ENCODE peak calls at places on chromosome 14, in five cellular contexts. O is cardiac muscle cell, G is brain microvascular endothelial cell, U is AG04450, J is choroid plexus epithelial cell. A is an unnamed sample.

GRCh38 chr14:66444271-66444987 is 41.7 kb upstream of the CCDC196 start:
- DNase-seq in O (no peak), J (no peak), G (no peak), U (no peak), A (no peak)

GRCh38 chr14:53462931-53463778 is 310.0 kb upstream of the DDHD1 start:
- DNase-seq in J (no peak), O (peak), U (no peak), G (no peak), A (no peak)

GRCh38 chr14:73991097-73991496 is 28.0 kb downstream of the ENTPD5 start:
- DNase-seq in U (no peak), O (no peak), J (peak), G (no peak), A (no peak)

GRCh38 chr14:31990183-31990862 is 86.8 kb upstream of the ARHGAP5 start:
- DNase-seq in O (no peak), U (no peak), J (no peak), G (no peak), A (no peak)

GRCh38 chr14:102891556-102891955 is 30.9 kb upstream of the AMN start:
- DNase-seq in U (peak), G (peak), O (no peak), J (peak), A (no peak)

GRCh38 chr14:34324363-34324795 is 137.7 kb downstream of the SPTSSA start:
- DNase-seq in O (peak), U (peak), J (peak), G (peak), A (peak)

GRCh38 chr14:105317546-105317945 is 3.0 kb downstream of the PACS2 start:
- DNase-seq in G (no peak), J (no peak), O (no peak), U (no peak), A (no peak)

GRCh38 chr14:69996197-69996596 is 117.0 kb downstream of the SMOC1 start:
- DNase-seq in O (no peak), G (peak), J (peak), U (no peak), A (no peak)

GRCh38 chr14:101716956-101717662 is 44.4 kb upstream of the PPP2R5C start:
- DNase-seq in O (no peak), U (no peak), J (peak), G (no peak), A (no peak)

GRCh38 chr14:76320486-76320885 is 55.5 kb upstream of the ESRRB start:
- DNase-seq in U (no peak), J (no peak), O (no peak), G (no peak), A (no peak)

GRCh38 chr14:98510392-98510791 is 761.6 kb downstream of the BCL11B start:
- DNase-seq in U (no peak), G (no peak), J (no peak), O (no peak), A (no peak)

GRCh38 chr14:89411976-89412375 is 5.1 kb downstream of the FOXN3 start:
- DNase-seq in U (no peak), O (no peak), G (no peak), J (no peak), A (no peak)

GRCh38 chr14:79949906-79950305 is 261.4 kb downstream of the DIO2 start:
- DNase-seq in U (no peak), J (no peak), O (no peak), G (no peak), A (no peak)

GRCh38 chr14:54609576-54609975 is 42.6 kb downstream of the SAMD4A start:
- DNase-seq in U (no peak), G (no peak), J (no peak), O (no peak), A (no peak)

GRCh38 chr14:74528886-74529285 is 35.3 kb downstream of the ISCA2 start:
- DNase-seq in G (no peak), U (no peak), O (no peak), J (no peak), A (no peak)

GRCh38 chr14:55430024-55430690 is 10.3 kb downstream of the TBPL2 start:
- DNase-seq in G (peak), O (peak), J (peak), U (peak), A (peak)

GRCh38 chr14:33460119-33460518 is 490.8 kb downstream of the EGLN3 start:
- DNase-seq in J (no peak), G (no peak), O (no peak), U (no peak), A (no peak)

GRCh38 chr14:83294941-83295340 is 1761.3 kb upstream of the SEL1L start:
- DNase-seq in O (no peak), J (peak), G (no peak), U (no peak), A (no peak)

GRCh38 chr14:103121846-103122577 is 1.2 kb upstream of the TNFAIP2 start:
- DNase-seq in U (no peak), J (peak), O (peak), G (no peak), A (no peak)

GRCh38 chr14:95052016-95052585 is 105.2 kb downstream of the DICER1 start:
- DNase-seq in J (no peak), G (no peak), U (no peak), O (no peak), A (no peak)

GRCh38 chr14:33714527-33715222 is 236.2 kb downstream of the EGLN3 start:
- DNase-seq in G (no peak), O (no peak), U (no peak), J (no peak), A (no peak)

GRCh38 chr14:101945171-101945570 is 19.2 kb upstream of the DYNC1H1 start:
- DNase-seq in U (no peak), J (no peak), O (no peak), G (no peak), A (no peak)

GRCh38 chr14:24052656-24053547 is 1.1 kb downstream of the CARMIL3 start:
- DNase-seq in O (no peak), U (no peak), G (no peak), J (no peak), A (peak)

GRCh38 chr14:32085182-32085844 is 8.2 kb downstream of the ARHGAP5 start:
- DNase-seq in G (no peak), O (no peak), J (no peak), U (no peak), A (no peak)

GRCh38 chr14:50230601-50231474 is 540 bp downstream of the SOS2 start:
- DNase-seq in O (peak), J (peak), U (peak), G (peak), A (peak)

GRCh38 chr14:104069541-104069940 is 16.0 kb upstream of the ASPG start:
- DNase-seq in O (no peak), J (no peak), U (no peak), G (no peak), A (no peak)

GRCh38 chr14:104873380-104874055 is 8.4 kb downstream of the CEP170B start:
- DNase-seq in G (no peak), U (no peak), J (no peak), O (no peak), A (no peak)

GRCh38 chr14:52473557-52473956 is 78.7 kb downstream of the TXNDC16 start:
- DNase-seq in G (no peak), U (no peak), J (peak), O (no peak), A (peak)

GRCh38 chr14:41285193-41285748 is 321.4 kb upstream of the LRFN5 start:
- DNase-seq in U (no peak), O (peak), G (peak), J (peak), A (no peak)

GRCh38 chr14:65360144-65360784 is 52.3 kb upstream of the FUT8 start:
- DNase-seq in U (no peak), J (peak), G (no peak), O (no peak), A (no peak)

GRCh38 chr14:64591809-64592208 is 42.0 kb downstream of the PPP1R36 start:
- DNase-seq in O (no peak), U (no peak), G (no peak), J (no peak), A (no peak)

GRCh38 chr14:61526405-61527312 is 168.7 kb upstream of the HIF1A start:
- DNase-seq in O (peak), U (no peak), J (no peak), G (no peak), A (no peak)
- TF ChIP-seq CTCF in O (no peak), U (no peak), J (no peak), G (no peak), A (no peak)

DNA sequence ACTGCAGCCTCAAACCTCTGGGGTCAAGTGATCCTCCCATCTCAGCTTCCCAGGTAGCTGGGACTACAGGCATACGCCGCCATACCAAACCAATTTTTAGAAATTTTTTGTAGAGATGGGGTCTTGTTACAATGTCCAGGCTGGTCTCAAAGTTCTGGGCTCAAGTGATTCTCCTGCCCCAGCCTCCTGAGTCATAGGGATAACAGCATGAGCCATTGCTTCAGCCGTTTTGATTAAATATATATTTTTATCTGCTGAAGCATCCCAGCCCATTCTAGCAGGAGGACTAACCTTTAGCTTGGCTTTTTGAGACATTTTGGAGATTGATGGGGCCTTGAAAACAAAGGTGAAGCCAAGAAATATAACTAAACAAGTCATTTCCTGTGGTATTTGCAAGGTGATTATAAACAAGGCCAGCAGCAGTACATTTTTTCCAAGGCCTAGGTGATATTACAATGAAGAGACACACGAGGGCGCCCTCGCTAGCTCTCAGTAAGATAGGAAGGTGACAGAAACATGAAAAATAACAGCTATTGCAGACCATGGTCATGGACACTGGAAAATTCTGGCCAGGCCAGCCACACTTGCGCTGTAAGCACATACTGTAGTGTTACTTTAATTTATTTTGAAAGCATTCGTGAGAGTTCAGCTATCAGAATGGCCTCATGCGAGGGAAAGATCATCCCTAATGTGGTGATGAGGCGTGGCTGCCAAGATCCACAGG is 63.4 kb downstream of the DGLUCY start:
- DNase-seq in G (peak), J (peak), O (peak), U (no peak), A (peak)
- TF ChIP-seq CTCF in G (peak), J (peak), O (peak), U (peak), A (peak)

GRCh38 chr14:85195872-85196477 is 334.0 kb upstream of the FLRT2 start:
- DNase-seq in U (no peak), G (peak), J (peak), O (no peak), A (no peak)
- TF ChIP-seq CTCF in U (peak), G (peak), J (peak), O (peak), A (peak)

DNA sequence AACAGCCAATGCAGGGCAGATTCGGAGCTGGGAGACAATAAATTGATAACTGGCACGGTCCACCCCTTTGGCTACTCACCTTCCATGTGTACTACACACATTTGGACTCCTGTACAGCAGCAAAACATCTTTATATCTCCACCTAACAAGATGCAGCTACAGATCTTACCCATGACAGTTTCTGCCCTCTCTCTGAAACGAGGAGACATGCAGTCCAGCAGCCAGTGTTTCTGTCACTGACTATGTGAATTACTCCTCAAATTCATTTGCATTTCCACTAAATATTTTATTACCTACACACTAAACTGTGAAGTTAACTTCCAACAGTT is 58.7 kb upstream of the BEGAIN start:
- DNase-seq in U (no peak), G (no peak), J (no peak), O (no peak), A (no peak)
- TF ChIP-seq CTCF in U (no peak), G (no peak), J (no peak), O (no peak), A (no peak)

GRCh38 chr14:96108061-96108795 is 69.1 kb downstream of the C14orf132 start:
- DNase-seq in J (no peak), G (no peak), U (no peak), O (no peak), A (no peak)
- TF ChIP-seq CTCF in J (no peak), G (no peak), U (no peak), O (no peak), A (no peak)

A was measured in GM13977.